ENCODE peak calls at places on chromosomes 11 and 22, in six cellular contexts. S, R, U, O, Q and V are unnamed samples.
A peak's percentile ranks its signal among the peaks of the same experiment; 100 is the strongest.

GRCh38 chr22:46250783-46251125 is 661 bp upstream of the CDPF1 start:
- DNase-seq in S (no peak), R (no peak), U (peak; percentile 67), O (no peak), Q (no peak), V (no peak)

GRCh38 chr22:48254311-48254873 is 1491.9 kb downstream of the TBC1D22A start:
- DNase-seq in S (no peak), R (no peak), U (no peak), O (no peak), Q (no peak), V (no peak)

GRCh38 chr22:45879552-45879949 is 97.4 kb downstream of the WNT7B start:
- DNase-seq in S (no peak), R (no peak), U (peak; percentile 41), O (no peak), Q (no peak), V (no peak)

GRCh38 chr22:50684501-50684900 is 11.9 kb downstream of the SHANK3 start:
- DNase-seq in S (no peak), R (no peak), U (no peak), O (peak; percentile 11), Q (no peak), V (no peak)

GRCh38 chr22:40043086-40043485 is 48.3 kb downstream of the FAM83F start:
- DNase-seq in S (no peak), R (no peak), U (no peak), O (no peak), Q (no peak), V (no peak)

GRCh38 chr11:2760196-2760871 is 60.5 kb upstream of the KCNQ1OT1 start:
- DNase-seq in S (no peak), R (no peak), U (peak; percentile 37), O (no peak), Q (no peak), V (no peak)

GRCh38 chr22:17233348-17234043 is 14.3 kb upstream of the ADA2 start:
- DNase-seq in S (no peak), R (no peak), U (peak; percentile 59), O (no peak), Q (no peak), V (no peak)

GRCh38 chr11:99423435-99423983 is 402.8 kb downstream of the CNTN5 start:
- DNase-seq in S (no peak), R (no peak), U (no peak), O (no peak), Q (no peak), V (no peak)

DNA sequence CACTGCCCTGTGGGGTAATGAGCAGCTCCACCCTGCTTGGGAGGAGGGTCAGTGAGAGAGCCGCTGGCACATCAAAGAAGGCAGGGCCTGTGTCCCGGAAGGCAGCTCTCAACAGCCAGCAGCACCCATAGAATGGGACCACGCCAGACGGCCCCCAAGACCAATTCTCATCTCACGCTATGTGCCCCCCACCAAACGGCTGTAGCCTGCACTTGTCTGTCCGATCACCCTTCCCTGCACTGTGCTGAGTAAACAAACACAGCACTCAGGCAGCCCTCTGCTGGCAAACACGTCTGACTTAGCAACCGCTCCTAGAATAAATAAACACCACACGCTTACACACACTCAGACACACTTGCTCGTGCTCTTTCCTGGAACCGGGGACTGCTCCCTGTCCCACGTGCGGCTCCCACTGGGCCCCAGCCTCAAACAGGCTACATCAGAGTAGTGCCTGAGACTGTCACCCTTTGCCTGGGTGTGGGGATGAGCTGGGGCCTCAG is 53.2 kb upstream of the CDON start:
- DNase-seq in S (no peak), R (peak; percentile 93), U (no peak), O (peak; percentile 62), Q (peak; percentile 27), V (no peak)
- TF ChIP-seq POLR2AphosphoS5 in S (no peak), R (no peak), U (no peak), O (no peak), Q (no peak), V (no peak)

DNA sequence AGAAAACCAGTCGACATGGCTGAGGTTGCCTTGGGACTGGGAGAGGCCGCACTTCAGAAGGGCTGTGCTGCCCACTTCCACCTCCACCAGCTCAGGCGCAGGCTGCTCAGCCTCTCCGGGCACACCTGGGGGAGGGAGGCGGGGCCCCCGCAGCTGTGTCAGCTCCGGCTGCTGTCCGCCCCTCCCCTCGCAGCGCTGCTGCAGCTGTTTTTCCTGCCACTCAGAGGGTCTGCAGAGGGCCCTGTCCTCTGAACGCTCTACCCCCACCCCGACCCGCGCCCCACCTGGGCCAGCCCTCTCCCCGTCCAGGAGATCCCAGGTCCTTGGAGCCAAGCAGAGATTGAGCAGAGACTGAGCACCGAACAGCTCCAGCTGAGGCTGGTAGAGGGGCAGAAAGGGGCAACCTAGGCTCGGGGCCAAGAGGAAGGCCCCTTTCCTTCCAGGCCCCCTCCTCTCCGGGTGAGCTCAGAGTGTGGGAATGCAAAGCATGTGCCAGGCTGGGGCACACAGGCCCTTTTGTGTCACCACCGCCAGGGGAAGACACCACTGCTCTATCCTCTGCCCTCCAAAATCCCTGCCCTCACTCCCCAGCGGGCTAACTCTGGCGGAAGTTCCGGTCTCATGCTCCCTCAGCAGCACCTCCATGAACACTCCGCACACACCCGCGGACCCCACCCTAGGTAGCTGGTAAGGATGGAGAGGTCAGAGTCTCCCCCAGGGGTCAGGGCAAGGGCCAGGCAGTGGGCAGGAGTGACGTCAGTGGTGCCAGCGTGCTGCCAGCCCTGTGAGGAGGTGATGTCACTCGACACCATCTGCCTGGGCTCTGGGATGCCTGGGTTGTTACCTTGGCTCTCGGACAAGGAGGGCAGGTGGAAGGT is 1.6 kb downstream of the MCAM start:
- DNase-seq in S (no peak), R (no peak), U (peak; percentile 74), O (peak; percentile 72), Q (no peak), V (no peak)
- TF ChIP-seq GABPA in S (no peak), R (no peak), U (no peak), O (no peak), Q (no peak), V (no peak)

DNA sequence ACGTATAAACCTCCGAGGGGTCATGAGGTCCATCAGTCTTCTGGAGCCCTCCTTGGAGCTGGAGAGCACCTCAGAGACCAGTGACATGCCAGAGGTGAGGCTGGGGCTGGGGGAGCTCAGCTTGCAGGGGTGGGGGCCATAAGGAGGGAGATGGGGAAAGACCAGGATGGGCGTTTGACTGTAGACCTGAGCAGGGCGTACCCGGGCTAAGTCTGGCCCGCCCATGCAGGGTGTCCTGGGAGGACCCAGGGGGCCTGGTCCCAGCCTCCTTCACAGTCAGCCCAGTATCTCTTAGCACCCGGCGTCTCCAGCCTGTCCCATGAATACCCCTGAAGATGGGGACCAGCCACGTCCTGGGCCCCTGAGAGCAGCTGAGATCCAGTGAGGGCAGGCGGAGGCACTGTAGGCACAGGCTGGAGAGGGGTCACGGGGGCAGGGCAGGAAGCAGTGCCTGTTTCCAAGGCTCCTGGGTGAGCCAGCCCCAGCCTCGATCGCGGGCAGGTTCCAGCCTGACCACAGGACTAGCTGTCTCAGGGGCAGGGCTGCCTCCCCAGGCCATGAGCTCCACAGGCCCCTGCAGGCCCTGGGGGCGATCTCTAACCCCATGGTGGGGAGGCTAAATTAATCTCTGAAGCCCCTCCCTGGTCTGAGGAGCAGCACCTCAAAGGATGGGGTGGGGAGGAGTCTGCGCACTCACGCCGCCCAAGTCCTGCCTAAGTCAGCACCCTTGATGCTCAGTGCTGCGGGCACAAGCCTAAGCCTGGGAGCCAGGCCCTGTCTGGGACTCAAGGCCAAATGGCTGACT is 7.1 kb downstream of the SSH3 start:
- DNase-seq in S (no peak), R (no peak), U (no peak), O (no peak), Q (no peak), V (no peak)
- TF ChIP-seq POLR2AphosphoS5 in S (no peak), R (no peak), U (no peak), O (no peak), Q (no peak), V (no peak)

GRCh38 chr11:33310720-33311500 is 53.7 kb downstream of the HIPK3 start:
- DNase-seq in S (no peak), R (no peak), U (no peak), O (no peak), Q (no peak), V (no peak)
- TF ChIP-seq GABPA in S (no peak), R (no peak), U (no peak), O (no peak), Q (no peak), V (no peak)

GRCh38 chr11:64597671-64598101 is 6.7 kb downstream of the SLC22A12 start:
- DNase-seq in S (no peak), R (no peak), U (no peak), O (no peak), Q (no peak), V (no peak)
- TF ChIP-seq POLR2AphosphoS5 in S (no peak), R (no peak), U (no peak), O (no peak), Q (no peak), V (no peak)